ENCODE peak calls at places on chromosomes 13 and 19, in four cellular contexts. I, B, T and H are unnamed samples.

GRCh38 chr19:38812841-38813320 is at the start of gene LGALS4:
- DNase-seq in I (no peak), B (no peak), T (no peak), H (no peak)

GRCh38 chr19:32889137-32889934 is 19.8 kb upstream of the SLC7A9 start:
- DNase-seq in I (no peak), B (no peak), T (no peak), H (no peak)

GRCh38 chr13:30745917-30746686 is 10.8 kb downstream of the ALOX5AP start:
- DNase-seq in I (no peak), B (no peak), T (no peak), H (no peak)

GRCh38 chr19:35780058-35780457 is 4.7 kb downstream of the ARHGAP33 start:
- DNase-seq in I (no peak), B (no peak), T (no peak), H (no peak)

GRCh38 chr19:56951672-56952071 is 111.1 kb upstream of the PEG3 start:
- DNase-seq in I (no peak), B (no peak), T (no peak), H (no peak)

GRCh38 chr19:7216373-7216902 is 77.8 kb downstream of the INSR start:
- DNase-seq in I (no peak), B (peak), T (no peak), H (no peak)

GRCh38 chr13:33184530-33184929 is 101.0 kb downstream of the STARD13 start:
- DNase-seq in I (no peak), B (no peak), T (no peak), H (no peak)

GRCh38 chr13:68234278-68234677 is 1004.1 kb upstream of the PCDH9 start:
- DNase-seq in I (no peak), B (no peak), T (no peak), H (no peak)

GRCh38 chr13:101530293-101530692 is 77.8 kb downstream of the ITGBL1 start:
- DNase-seq in I (no peak), B (no peak), T (no peak), H (no peak)

DNA sequence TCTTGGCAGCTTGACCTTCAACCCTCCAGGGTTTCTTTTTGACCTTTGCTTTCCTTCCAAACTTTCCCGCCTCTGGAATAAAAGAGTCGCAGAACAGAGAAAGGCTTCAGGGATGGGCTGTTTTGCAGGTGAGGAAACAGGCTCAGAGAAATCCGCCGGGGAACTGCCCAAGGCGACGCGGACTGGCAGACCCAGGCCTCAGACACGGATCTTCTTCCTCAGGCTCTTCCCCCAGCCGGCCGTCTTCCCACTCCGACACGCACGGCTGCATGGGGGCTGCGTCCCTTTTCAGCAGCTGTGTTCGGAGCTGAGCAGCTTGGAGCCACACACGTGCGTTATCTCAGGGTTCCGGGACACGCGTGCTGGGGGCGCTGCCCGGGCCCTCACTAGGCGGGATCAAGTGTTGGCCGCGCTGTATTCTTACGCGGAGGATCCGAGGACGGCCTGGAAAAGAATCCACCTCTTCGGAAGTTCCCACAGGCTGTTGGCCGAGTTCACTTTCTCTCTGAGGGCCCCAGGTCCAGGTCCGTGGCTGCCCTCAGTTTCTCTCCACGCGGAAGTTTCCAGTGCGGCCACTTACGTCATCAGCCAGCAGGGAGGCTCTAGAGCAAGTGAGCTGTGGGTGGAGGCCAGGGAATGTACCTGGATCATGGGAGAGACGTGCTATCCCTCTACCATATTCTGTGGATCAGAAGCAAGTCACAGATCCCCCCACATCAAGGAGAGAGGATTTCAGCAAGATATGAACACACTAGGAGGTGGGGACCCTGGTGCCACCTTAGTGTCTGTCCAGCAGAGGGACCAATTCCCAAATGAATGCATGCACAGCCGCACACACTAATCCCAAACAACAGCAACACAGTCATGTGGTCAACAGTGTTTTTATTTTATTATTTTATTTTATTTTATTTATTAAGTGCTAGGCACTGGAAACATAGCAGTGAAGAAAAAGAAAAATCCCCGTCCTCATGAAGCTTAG is 100.4 kb downstream of the ING1 start:
- DNase-seq in I (no peak), B (no peak), T (no peak), H (no peak)
- TF ChIP-seq CTCF in I (no peak), B (no peak), T (no peak), H (no peak)

DNA sequence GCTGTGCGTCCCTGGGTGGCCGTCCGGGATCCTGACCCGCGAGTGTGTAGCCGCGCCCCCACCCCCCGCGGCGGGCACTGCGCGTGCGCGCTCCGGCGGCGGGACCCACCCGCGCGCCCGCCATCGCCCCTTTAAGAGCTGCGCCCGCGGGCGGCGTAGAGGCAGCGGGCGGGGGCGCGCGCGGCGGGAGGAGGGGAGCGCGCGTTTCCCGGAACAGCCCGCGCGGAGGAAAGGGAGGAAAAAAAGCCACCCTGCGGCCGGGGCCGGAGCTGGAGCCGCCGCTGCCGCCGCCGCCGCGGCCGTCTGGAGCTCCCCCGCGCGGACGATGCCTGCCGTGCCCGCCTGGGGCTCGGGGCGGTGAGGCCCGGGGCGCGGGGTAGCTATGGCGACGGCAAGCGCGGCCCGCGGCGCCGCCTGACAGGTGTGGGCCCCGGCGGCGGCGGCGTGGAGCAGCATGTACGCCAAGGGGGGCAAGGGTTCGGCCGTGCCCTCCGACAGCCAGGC is at the start of gene SSBP4:
- DNase-seq in I (no peak), B (peak), T (peak), H (peak)
- TF ChIP-seq CTCF in I (peak), B (peak), T (peak), H (no peak)

GRCh38 chr13:36859259-36859658 is 40.2 kb downstream of the RFXAP start:
- DNase-seq in I (no peak), B (no peak), T (no peak), H (no peak)

GRCh38 chr13:36862722-36863121 is 43.7 kb downstream of the RFXAP start:
- DNase-seq in I (no peak), B (no peak), T (no peak), H (no peak)

GRCh38 chr13:36857273-36857672 is 38.3 kb downstream of the RFXAP start:
- DNase-seq in I (no peak), B (no peak), T (no peak), H (no peak)

GRCh38 chr13:36862002-36862706 is 43.1 kb downstream of the RFXAP start:
- DNase-seq in I (no peak), B (no peak), T (no peak), H (no peak)

DNA sequence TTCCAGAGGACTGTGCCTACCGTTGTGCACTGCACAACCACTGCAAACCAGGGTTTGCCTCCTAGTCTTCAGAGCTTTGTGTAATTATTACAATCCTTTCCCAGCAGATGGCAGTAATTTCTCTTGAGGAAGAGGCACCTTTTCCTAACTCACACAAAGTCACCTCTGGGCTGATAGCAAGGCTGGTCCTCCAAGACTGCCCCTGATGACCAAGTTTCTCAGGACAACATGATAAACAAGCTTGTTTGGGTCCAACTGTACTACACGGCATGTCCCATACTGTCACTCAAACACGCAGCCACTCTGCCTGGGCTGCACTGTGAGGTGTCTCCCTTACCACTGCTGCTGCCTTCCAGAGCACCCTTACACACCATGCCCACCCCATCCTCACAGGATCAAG is 39.3 kb downstream of the RFXAP start:
- DNase-seq in I (peak), B (peak), T (peak), H (no peak)
- TF ChIP-seq CTCF in I (peak), B (peak), T (peak), H (no peak)

GRCh38 chr13:56351041-56351440 is 789.7 kb upstream of the PRR20A start:
- DNase-seq in I (no peak), B (no peak), T (no peak), H (no peak)
- TF ChIP-seq CTCF in I (no peak), B (no peak), T (no peak), H (no peak)

DNA sequence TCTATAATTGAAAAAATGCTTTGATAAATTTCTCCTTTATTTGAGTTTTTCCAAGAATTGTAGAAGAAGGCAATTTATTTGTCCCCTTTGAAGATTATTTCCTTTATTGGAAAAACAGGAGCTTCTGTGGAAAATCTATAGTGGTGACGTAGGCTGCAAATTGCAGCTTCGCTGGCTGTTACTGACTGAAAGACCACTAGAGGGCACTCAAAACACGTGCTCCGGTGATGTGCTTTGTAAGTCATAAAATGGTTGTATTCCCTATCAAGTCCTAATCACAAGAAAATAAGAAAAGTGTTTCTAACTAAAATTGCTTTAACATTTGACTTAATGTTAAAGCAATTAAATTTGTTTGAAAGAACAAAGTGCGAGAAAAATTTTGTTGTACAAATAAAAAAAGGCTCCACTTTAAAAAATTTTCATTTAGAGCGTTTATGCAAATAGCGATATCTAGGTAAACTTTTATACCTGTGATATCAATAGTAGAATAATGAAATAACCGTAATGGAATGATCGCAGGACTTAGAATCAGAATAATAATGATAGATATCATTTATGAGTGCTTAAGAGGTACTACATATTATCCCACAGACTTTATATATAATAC is 638.2 kb upstream of the SPRY2 start:
- DNase-seq in I (peak), B (peak), T (peak), H (no peak)
- TF ChIP-seq CTCF in I (peak), B (peak), T (peak), H (no peak)

DNA sequence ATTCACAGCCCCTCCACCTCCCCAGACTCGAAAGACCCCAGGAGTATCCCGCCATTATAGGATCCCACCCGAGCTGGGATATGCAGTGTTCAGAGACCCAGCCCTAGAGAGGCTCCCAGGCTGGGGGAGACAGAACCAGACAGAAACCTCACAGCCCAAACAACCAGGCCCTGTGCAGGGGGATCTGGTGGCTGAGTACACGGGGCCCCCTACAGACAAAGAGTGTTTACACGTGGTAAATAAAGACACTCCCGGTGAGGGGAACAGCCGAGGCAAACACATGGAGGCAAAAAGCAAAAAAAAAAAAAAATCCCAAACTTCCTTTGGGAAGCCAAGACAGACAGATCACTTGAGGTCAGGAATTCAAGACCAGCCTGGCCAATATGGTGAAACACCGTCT is 25.1 kb downstream of the TINCR start:
- DNase-seq in I (no peak), B (no peak), T (no peak), H (no peak)
- TF ChIP-seq CTCF in I (no peak), B (no peak), T (no peak), H (no peak)

DNA sequence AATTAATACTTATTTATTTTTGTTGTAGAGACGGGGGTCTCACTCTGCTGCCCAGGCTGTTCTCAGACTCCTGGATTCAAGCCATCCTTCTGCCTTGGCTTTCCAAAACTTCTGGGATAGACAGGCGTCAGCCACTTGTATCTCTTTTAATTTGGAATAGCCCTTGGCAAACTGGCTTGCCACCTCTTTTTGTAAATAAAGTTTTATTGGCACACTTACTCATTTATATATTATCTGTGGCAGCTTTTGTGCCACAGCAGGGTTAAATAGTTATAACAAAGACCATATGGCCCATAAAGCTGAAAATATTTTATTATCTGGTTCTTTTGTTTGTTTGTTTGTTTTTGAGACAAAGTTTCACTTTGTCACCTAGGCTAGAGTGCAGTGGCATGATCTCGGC is 30.5 kb downstream of the BBC3 start:
- DNase-seq in I (no peak), B (no peak), T (no peak), H (no peak)
- TF ChIP-seq CTCF in I (no peak), B (no peak), T (no peak), H (no peak)

GRCh38 chr19:58150328-58150921 is at the start of gene ZNF329:
- DNase-seq in I (peak), B (peak), T (peak), H (peak)
- TF ChIP-seq CTCF in I (no peak), B (no peak), T (no peak), H (no peak)